ENCODE peak calls at places on chromosomes 11 and 22, in seven cellular contexts. R is GM12878, I is HCT116, Q is SK-N-SH, A is HepG2, N is K562, U is H1. X is an unnamed sample.

GRCh38 chr11:68044145-68044813 is 5.5 kb downstream of the TCIRG1 start:
- DNase-seq in R (no peak), I (no peak), Q (peak), A (no peak), N (no peak), U (no peak), X (no peak)

GRCh38 chr22:42304021-42304790 is 33.8 kb upstream of the TCF20 start:
- DNase-seq in R (no peak), I (no peak), Q (no peak), A (peak), N (no peak), U (no peak), X (no peak)

GRCh38 chr22:25407226-25407858 is 157.1 kb upstream of the GRK3 start:
- DNase-seq in R (no peak), I (no peak), Q (no peak), A (no peak), N (no peak), U (no peak), X (no peak)

GRCh38 chr11:69887841-69888670 is 68.8 kb upstream of the FGF3 start:
- DNase-seq in R (no peak), I (no peak), Q (no peak), A (no peak), N (no peak), U (no peak), X (no peak)

GRCh38 chr11:74310857-74311256 is 583 bp downstream of the P4HA3 start:
- DNase-seq in R (no peak), I (no peak), Q (no peak), A (no peak), N (no peak), U (no peak), X (no peak)

GRCh38 chr11:76654310-76654851 is 16.2 kb downstream of the LRRC32 start:
- DNase-seq in R (no peak), I (no peak), Q (no peak), A (no peak), N (peak), U (no peak), X (no peak)

GRCh38 chr22:22893077-22893805 is 5.6 kb downstream of the IGLL5 start:
- DNase-seq in R (no peak), I (no peak), Q (no peak), A (no peak), N (peak), U (no peak), X (no peak)

GRCh38 chr11:19079643-19080440 is 19.3 kb upstream of the MRGPRX2 start:
- DNase-seq in R (no peak), I (peak), Q (no peak), A (no peak), N (no peak), U (no peak), X (no peak)

GRCh38 chr11:44530413-44531115 is 34.9 kb upstream of the CD82 start:
- DNase-seq in R (no peak), I (no peak), Q (no peak), A (no peak), N (peak), U (no peak), X (no peak)

GRCh38 chr22:49905465-49905864 is 12.8 kb downstream of the ALG12 start:
- DNase-seq in R (no peak), I (no peak), Q (no peak), A (no peak), N (no peak), U (no peak), X (no peak)

GRCh38 chr11:33063326-33063775 is 24.0 kb downstream of the TCP11L1 start:
- DNase-seq in R (peak), I (no peak), Q (no peak), A (no peak), N (no peak), U (no peak), X (no peak)

GRCh38 chr11:103661185-103661584 is 375.3 kb upstream of the DDI1 start:
- DNase-seq in R (no peak), I (no peak), Q (no peak), A (no peak), N (no peak), U (no peak), X (no peak)

GRCh38 chr22:42316988-42317387 is 46.5 kb upstream of the TCF20 start:
- DNase-seq in R (no peak), I (no peak), Q (no peak), A (no peak), N (peak), U (no peak), X (no peak)

GRCh38 chr11:83493918-83494317 is 207.8 kb upstream of the CCDC90B start:
- DNase-seq in R (no peak), I (no peak), Q (no peak), A (no peak), N (no peak), U (no peak), X (no peak)

GRCh38 chr11:123046473-123047264 is 15.3 kb downstream of the HSPA8 start:
- DNase-seq in R (no peak), I (no peak), Q (no peak), A (no peak), N (no peak), U (no peak), X (no peak)

GRCh38 chr22:19554834-19555404 is 30.7 kb upstream of the CLDN5 start:
- DNase-seq in R (no peak), I (peak), Q (peak), A (peak), N (no peak), U (peak), X (no peak)

GRCh38 chr22:47284822-47285221 is 522.4 kb downstream of the TBC1D22A start:
- DNase-seq in R (no peak), I (no peak), Q (no peak), A (no peak), N (no peak), U (no peak), X (no peak)

GRCh38 chr11:132999519-132999918 is 532.8 kb downstream of the OPCML start:
- DNase-seq in R (no peak), I (no peak), Q (no peak), A (no peak), N (no peak), U (no peak), X (no peak)

GRCh38 chr11:99601179-99601578 is 580.4 kb downstream of the CNTN5 start:
- DNase-seq in R (no peak), I (no peak), Q (no peak), A (no peak), N (no peak), U (no peak), X (no peak)

GRCh38 chr22:42416671-42417230 is 15.5 kb downstream of the NFAM1 start:
- DNase-seq in R (no peak), I (no peak), Q (no peak), A (no peak), N (no peak), U (no peak), X (no peak)

GRCh38 chr11:11860103-11860979 is 18.6 kb downstream of the USP47 start:
- DNase-seq in R (no peak), I (no peak), Q (no peak), A (no peak), N (peak), U (no peak), X (no peak)

GRCh38 chr22:45877036-45877380 is 100.0 kb downstream of the WNT7B start:
- DNase-seq in R (no peak), I (no peak), Q (no peak), A (no peak), N (no peak), U (peak), X (no peak)

GRCh38 chr22:32621656-32622003 is 147.0 kb downstream of the FBXO7 start:
- DNase-seq in R (no peak), I (no peak), Q (no peak), A (no peak), N (no peak), U (no peak), X (no peak)

GRCh38 chr11:123483058-123483457 is 53.0 kb downstream of the GRAMD1B start:
- DNase-seq in R (no peak), I (peak), Q (no peak), A (no peak), N (no peak), U (no peak), X (no peak)

GRCh38 chr11:66373261-66373660 is 1.7 kb upstream of the SLC29A2 start:
- DNase-seq in R (no peak), I (no peak), Q (no peak), A (no peak), N (no peak), U (no peak), X (no peak)

GRCh38 chr22:44221710-44222475 is 41.2 kb downstream of the PARVG start:
- DNase-seq in R (no peak), I (no peak), Q (no peak), A (no peak), N (no peak), U (peak), X (no peak)

GRCh38 chr11:76259299-76259908 is 53.1 kb upstream of the WNT11 start:
- DNase-seq in R (no peak), I (no peak), Q (no peak), A (no peak), N (no peak), U (no peak), X (no peak)

GRCh38 chr22:39176673-39177455 is 24.4 kb upstream of the CBX7 start:
- DNase-seq in R (no peak), I (no peak), Q (no peak), A (no peak), N (no peak), U (no peak), X (no peak)

GRCh38 chr22:39176067-39176621 is 23.7 kb upstream of the CBX7 start:
- DNase-seq in R (no peak), I (no peak), Q (no peak), A (peak), N (no peak), U (peak), X (no peak)

GRCh38 chr22:39173787-39174497 is 21.5 kb upstream of the CBX7 start:
- DNase-seq in R (no peak), I (no peak), Q (no peak), A (no peak), N (no peak), U (no peak), X (no peak)

GRCh38 chr22:39174498-39175120 is 22.1 kb upstream of the CBX7 start:
- DNase-seq in R (no peak), I (peak), Q (peak), A (peak), N (no peak), U (peak), X (peak)

DNA sequence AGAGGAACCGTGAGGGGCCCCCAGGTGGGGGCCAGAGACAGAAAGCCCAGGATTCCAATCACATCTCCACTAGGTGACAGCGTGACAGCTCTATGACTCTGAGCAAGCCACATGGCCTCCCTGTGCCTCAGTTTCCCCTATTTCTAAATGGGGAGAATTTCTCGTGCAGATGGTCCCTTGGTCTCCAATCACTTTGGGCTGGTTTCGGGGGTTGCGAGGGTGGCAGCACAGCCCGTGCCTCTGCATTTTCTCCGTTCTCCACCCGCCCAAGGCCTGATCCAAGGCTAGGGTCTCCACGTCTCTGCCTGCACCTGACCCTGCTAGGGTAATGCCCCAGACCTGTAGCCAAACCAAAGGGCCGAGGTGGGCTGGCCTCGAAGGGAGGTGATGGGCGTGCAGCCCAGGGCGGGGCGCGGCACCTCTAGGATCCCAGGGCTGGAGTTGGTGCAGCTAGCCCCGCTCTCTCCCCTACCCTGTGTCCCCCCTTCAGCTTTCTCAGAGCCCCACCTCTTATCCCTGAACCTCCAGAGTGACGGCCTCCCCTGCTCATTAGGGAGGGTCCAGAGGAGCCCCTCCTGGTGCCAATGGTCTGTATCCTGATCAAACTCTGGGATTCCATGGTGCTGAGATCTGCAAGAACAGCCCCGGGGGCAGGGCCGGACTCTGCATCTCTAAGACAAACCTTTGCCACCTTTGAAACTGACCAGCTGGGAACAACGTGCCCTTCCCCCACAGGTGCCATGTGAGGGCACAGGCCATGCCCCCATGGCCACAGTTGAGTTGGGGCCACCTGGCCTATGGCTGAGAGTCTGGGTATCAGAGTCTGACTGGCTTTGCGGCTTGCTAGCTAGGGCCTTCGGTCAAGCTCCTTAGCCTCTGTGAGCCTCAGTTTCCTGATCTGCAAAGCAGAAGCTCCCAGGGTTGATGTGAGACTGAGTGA is 22.9 kb upstream of the CBX7 start:
- DNase-seq in R (no peak), I (no peak), Q (no peak), A (no peak), N (no peak), U (peak), X (no peak)
- H3K4me3 ChIP-seq in R (no peak), I (no peak), Q (no peak), A (no peak), N (no peak), U (no peak), X (no peak)

GRCh38 chr11:7670631-7671030 is 2.7 kb downstream of the CYB5R2 start:
- DNase-seq in R (no peak), I (no peak), Q (no peak), A (no peak), N (no peak), U (no peak), X (no peak)
- TF ChIP-seq SIN3A in R (no peak), I (no peak), Q (no peak), A (no peak), N (no peak), U (no peak), X (no peak)

GRCh38 chr11:5138256-5138655 is at the start of gene OR52A5:
- DNase-seq in R (no peak), I (no peak), Q (no peak), A (no peak), N (no peak), U (no peak), X (no peak)
- H3K4me3 ChIP-seq in R (no peak), I (no peak), Q (no peak), A (no peak), N (no peak), U (no peak), X (no peak)

DNA sequence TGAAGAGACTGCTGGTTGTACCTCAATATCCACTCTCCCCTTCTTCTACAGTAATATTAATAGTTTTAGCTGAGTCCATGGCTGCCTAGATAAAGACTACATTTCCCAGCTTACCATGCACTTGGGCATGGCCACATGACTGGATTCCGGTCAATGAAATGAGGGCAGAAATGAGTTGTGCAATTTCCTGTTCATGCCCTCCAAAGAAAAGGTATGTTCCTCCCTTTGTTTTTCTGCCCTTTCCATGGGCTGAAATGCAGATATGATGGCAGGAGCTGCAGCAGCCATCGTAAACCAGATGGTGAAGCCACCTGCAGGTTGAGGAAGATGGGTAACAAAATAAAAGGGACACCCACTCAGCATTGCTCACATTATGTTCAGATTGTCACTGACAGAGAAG is 15.3 kb upstream of the ELFN2 start:
- DNase-seq in R (no peak), I (peak), Q (no peak), A (peak), N (no peak), U (no peak), X (no peak)
- TF ChIP-seq SIN3A in R (no peak), I (peak), Q (no peak), A (no peak), N (no peak), U (no peak), X (no peak)

DNA sequence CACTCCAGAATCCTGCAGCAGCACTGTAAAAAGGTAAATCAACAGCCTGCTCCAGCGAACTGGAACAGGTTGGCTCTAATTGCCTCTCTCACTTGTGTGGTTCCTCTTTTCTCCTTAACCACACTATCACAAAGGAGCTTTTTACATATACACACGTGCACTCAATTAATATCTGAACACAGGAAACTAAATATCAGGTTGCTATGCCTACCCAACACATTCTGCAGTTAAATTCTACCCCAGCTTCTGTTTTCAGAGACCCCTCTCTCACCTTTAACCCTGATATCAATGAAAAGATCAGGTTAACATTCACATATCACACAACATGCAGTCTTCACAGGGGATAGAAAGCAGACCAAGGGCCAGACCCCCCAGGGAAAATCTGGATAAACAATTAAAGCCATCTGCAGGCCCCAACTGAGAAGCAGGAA is 10.9 kb downstream of the RBFOX2 start:
- DNase-seq in R (peak), I (no peak), Q (peak), A (no peak), N (no peak), U (no peak), X (no peak)
- H3K4me3 ChIP-seq in R (no peak), I (no peak), Q (no peak), A (no peak), N (no peak), U (no peak), X (no peak)

GRCh38 chr22:30250039-30250565 is 3.5 kb upstream of the LIF start:
- DNase-seq in R (no peak), I (no peak), Q (no peak), A (no peak), N (no peak), U (no peak), X (no peak)

GRCh38 chr22:30251661-30252226 is 5.2 kb upstream of the LIF start:
- DNase-seq in R (no peak), I (no peak), Q (peak), A (no peak), N (no peak), U (no peak), X (no peak)

GRCh38 chr22:30249049-30250038 is 2.8 kb upstream of the LIF start:
- DNase-seq in R (no peak), I (no peak), Q (no peak), A (peak), N (peak), U (no peak), X (no peak)

GRCh38 chr22:30252411-30253204 is 6.0 kb upstream of the LIF start:
- DNase-seq in R (no peak), I (peak), Q (no peak), A (no peak), N (no peak), U (no peak), X (no peak)

DNA sequence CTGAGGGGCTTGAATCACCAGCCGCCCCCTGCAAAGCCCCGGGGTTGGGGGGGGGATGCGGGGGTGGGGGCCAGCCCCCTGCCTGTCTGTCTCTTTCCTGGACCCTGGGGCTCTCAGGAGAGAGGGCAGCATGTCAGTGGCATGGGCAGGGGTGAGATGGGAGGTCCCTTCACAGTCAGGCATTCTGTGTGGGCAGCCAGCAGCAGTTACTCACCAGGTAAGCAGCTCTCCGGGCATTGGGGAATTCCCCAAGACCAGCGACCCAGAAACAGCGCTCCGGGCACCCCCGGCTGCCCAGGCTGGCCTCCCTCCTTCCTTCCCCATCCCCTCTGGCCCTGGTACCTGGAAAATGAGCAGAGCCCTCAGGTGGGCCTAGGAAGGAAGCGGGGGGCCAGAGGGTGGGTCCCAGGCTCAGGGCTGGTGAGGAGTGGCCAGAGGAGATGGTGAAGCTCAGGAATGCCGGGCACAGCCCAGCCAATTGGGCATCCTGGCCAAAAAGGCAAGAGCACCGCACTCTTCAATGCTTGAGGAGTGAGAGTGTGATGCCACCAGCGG is 4.2 kb upstream of the LIF start:
- DNase-seq in R (no peak), I (no peak), Q (peak), A (no peak), N (no peak), U (no peak), X (no peak)
- TF ChIP-seq SIN3A in R (no peak), I (no peak), Q (no peak), A (no peak), N (no peak), U (no peak), X (no peak)

DNA sequence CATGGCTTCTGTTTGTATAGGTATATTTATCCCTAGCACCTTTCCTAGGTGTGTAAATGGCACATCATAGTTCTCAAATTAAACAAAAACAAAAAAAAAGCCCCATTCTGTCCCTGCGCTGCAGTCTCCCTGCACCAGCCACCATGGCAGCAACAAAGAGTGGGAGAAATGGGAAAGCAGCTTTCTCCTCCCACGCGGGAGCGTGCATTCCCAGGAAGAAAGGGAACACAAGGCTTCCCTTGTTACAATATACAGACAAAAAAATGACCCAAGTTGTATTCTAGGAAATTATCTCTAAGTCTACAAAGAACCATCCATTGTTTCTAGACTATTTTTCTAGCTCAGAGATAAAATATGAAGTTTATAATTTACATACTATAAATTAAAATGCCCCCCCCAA is 16.1 kb upstream of the TMPRSS5 start:
- DNase-seq in R (no peak), I (no peak), Q (no peak), A (no peak), N (no peak), U (no peak), X (no peak)
- H3K4me3 ChIP-seq in R (no peak), I (no peak), Q (no peak), A (no peak), N (no peak), U (no peak), X (no peak)